ENCODE peak calls at places on chromosomes 6 and 20, in six cellular contexts. One of them, this sample, is unnamed.

GRCh38 chr6:14766595-14766994 is 479.3 kb upstream of the JARID2 start:
- DNase-seq in cardiac fibroblast: no peak
- DNase-seq in right atrium auricular region: no peak
- DNase-seq in CD4-positive, alpha-beta T cell: no peak
- DNase-seq in neural crest cell: no peak
- DNase-seq in left ventricle myocardium inferior: no peak
- DNase-seq in this sample: no peak

GRCh38 chr6:99613705-99614429 is 7.2 kb downstream of the PRDM13 start:
- DNase-seq in neural crest cell: no peak
- DNase-seq in cardiac fibroblast: no peak
- DNase-seq in right atrium auricular region: no peak
- DNase-seq in CD4-positive, alpha-beta T cell: no peak
- DNase-seq in left ventricle myocardium inferior: no peak
- DNase-seq in this sample: peak

GRCh38 chr6:14452567-14453527 is 335.3 kb downstream of the CD83 start:
- DNase-seq in neural crest cell: no peak
- DNase-seq in right atrium auricular region: no peak
- DNase-seq in left ventricle myocardium inferior: no peak
- DNase-seq in CD4-positive, alpha-beta T cell: peak
- DNase-seq in cardiac fibroblast: no peak
- DNase-seq in this sample: no peak

GRCh38 chr6:26125015-26125690 is 37.9 kb downstream of the HFE start:
- DNase-seq in neural crest cell: no peak
- DNase-seq in right atrium auricular region: no peak
- DNase-seq in left ventricle myocardium inferior: no peak
- DNase-seq in CD4-positive, alpha-beta T cell: no peak
- DNase-seq in cardiac fibroblast: peak
- DNase-seq in this sample: no peak

GRCh38 chr6:12909828-12910227 is 193.3 kb downstream of the PHACTR1 start:
- DNase-seq in left ventricle myocardium inferior: no peak
- DNase-seq in CD4-positive, alpha-beta T cell: no peak
- DNase-seq in neural crest cell: no peak
- DNase-seq in right atrium auricular region: no peak
- DNase-seq in cardiac fibroblast: no peak
- DNase-seq in this sample: no peak

GRCh38 chr6:136526196-136526930 is 23.9 kb downstream of the MAP7 start:
- DNase-seq in cardiac fibroblast: peak
- DNase-seq in left ventricle myocardium inferior: peak
- DNase-seq in right atrium auricular region: peak
- DNase-seq in neural crest cell: peak
- DNase-seq in CD4-positive, alpha-beta T cell: peak
- DNase-seq in this sample: no peak

GRCh38 chr6:16374796-16375195 is 136.4 kb downstream of the GMPR start:
- DNase-seq in CD4-positive, alpha-beta T cell: no peak
- DNase-seq in cardiac fibroblast: no peak
- DNase-seq in left ventricle myocardium inferior: no peak
- DNase-seq in right atrium auricular region: no peak
- DNase-seq in neural crest cell: no peak
- DNase-seq in this sample: peak

GRCh38 chr6:111981441-111981840 is 72.5 kb upstream of the CCN6 start:
- DNase-seq in cardiac fibroblast: no peak
- DNase-seq in right atrium auricular region: no peak
- DNase-seq in left ventricle myocardium inferior: no peak
- DNase-seq in neural crest cell: no peak
- DNase-seq in CD4-positive, alpha-beta T cell: no peak
- DNase-seq in this sample: no peak

GRCh38 chr6:28794175-28795002 is 129.4 kb downstream of the TRIM27 start:
- DNase-seq in CD4-positive, alpha-beta T cell: no peak
- DNase-seq in cardiac fibroblast: peak
- DNase-seq in left ventricle myocardium inferior: no peak
- DNase-seq in neural crest cell: no peak
- DNase-seq in right atrium auricular region: no peak
- DNase-seq in this sample: no peak

GRCh38 chr6:133594551-133594950 is 294.4 kb upstream of the TCF21 start:
- DNase-seq in left ventricle myocardium inferior: no peak
- DNase-seq in CD4-positive, alpha-beta T cell: no peak
- DNase-seq in right atrium auricular region: no peak
- DNase-seq in neural crest cell: no peak
- DNase-seq in cardiac fibroblast: peak
- DNase-seq in this sample: no peak

GRCh38 chr6:90003941-90004340 is 109.7 kb downstream of the GJA10 start:
- DNase-seq in left ventricle myocardium inferior: no peak
- DNase-seq in right atrium auricular region: no peak
- DNase-seq in neural crest cell: no peak
- DNase-seq in CD4-positive, alpha-beta T cell: no peak
- DNase-seq in cardiac fibroblast: no peak
- DNase-seq in this sample: no peak

GRCh38 chr6:33421344-33421643 is 1.4 kb downstream of the SYNGAP1 start:
- DNase-seq in cardiac fibroblast: no peak
- DNase-seq in left ventricle myocardium inferior: no peak
- DNase-seq in neural crest cell: no peak
- DNase-seq in CD4-positive, alpha-beta T cell: no peak
- DNase-seq in right atrium auricular region: no peak
- DNase-seq in this sample: no peak

GRCh38 chr6:29531668-29532067 is 27.9 kb downstream of the UBD start:
- DNase-seq in cardiac fibroblast: no peak
- DNase-seq in CD4-positive, alpha-beta T cell: no peak
- DNase-seq in left ventricle myocardium inferior: no peak
- DNase-seq in neural crest cell: no peak
- DNase-seq in right atrium auricular region: no peak
- DNase-seq in this sample: no peak

GRCh38 chr6:134990262-134990661 is 40.4 kb upstream of the ALDH8A1 start:
- DNase-seq in CD4-positive, alpha-beta T cell: no peak
- DNase-seq in cardiac fibroblast: no peak
- DNase-seq in left ventricle myocardium inferior: no peak
- DNase-seq in neural crest cell: no peak
- DNase-seq in right atrium auricular region: no peak
- DNase-seq in this sample: no peak

GRCh38 chr6:2940010-2940850 is 31.1 kb downstream of the SERPINB6 start:
- DNase-seq in neural crest cell: no peak
- DNase-seq in cardiac fibroblast: no peak
- DNase-seq in right atrium auricular region: peak
- DNase-seq in left ventricle myocardium inferior: no peak
- DNase-seq in CD4-positive, alpha-beta T cell: peak
- DNase-seq in this sample: peak

GRCh38 chr6:82179415-82179814 is 68.1 kb downstream of the IBTK start:
- DNase-seq in cardiac fibroblast: no peak
- DNase-seq in neural crest cell: no peak
- DNase-seq in left ventricle myocardium inferior: no peak
- DNase-seq in CD4-positive, alpha-beta T cell: no peak
- DNase-seq in right atrium auricular region: no peak
- DNase-seq in this sample: no peak

GRCh38 chr6:31128093-31128676 is 7.9 kb upstream of the CDSN start:
- DNase-seq in cardiac fibroblast: peak
- DNase-seq in left ventricle myocardium inferior: peak
- DNase-seq in CD4-positive, alpha-beta T cell: peak
- DNase-seq in neural crest cell: peak
- DNase-seq in right atrium auricular region: peak
- DNase-seq in this sample: peak

GRCh38 chr20:37956099-37956498 is 53.2 kb downstream of the VSTM2L start:
- DNase-seq in cardiac fibroblast: no peak
- DNase-seq in right atrium auricular region: no peak
- DNase-seq in CD4-positive, alpha-beta T cell: no peak
- DNase-seq in left ventricle myocardium inferior: no peak
- DNase-seq in neural crest cell: no peak
- DNase-seq in this sample: no peak

GRCh38 chr6:12048609-12049008 is 36.5 kb downstream of the HIVEP1 start:
- DNase-seq in cardiac fibroblast: no peak
- DNase-seq in left ventricle myocardium inferior: no peak
- DNase-seq in neural crest cell: no peak
- DNase-seq in right atrium auricular region: no peak
- DNase-seq in CD4-positive, alpha-beta T cell: no peak
- DNase-seq in this sample: no peak

GRCh38 chr6:114987281-114987680 is 644.5 kb upstream of the HS3ST5 start:
- DNase-seq in cardiac fibroblast: no peak
- DNase-seq in CD4-positive, alpha-beta T cell: no peak
- DNase-seq in left ventricle myocardium inferior: no peak
- DNase-seq in neural crest cell: no peak
- DNase-seq in right atrium auricular region: no peak
- DNase-seq in this sample: no peak

GRCh38 chr6:138593100-138593877 is 94.0 kb upstream of the NHSL1 start:
- DNase-seq in left ventricle myocardium inferior: no peak
- DNase-seq in right atrium auricular region: peak
- DNase-seq in cardiac fibroblast: peak
- DNase-seq in neural crest cell: no peak
- DNase-seq in CD4-positive, alpha-beta T cell: no peak
- DNase-seq in this sample: peak

GRCh38 chr20:60966766-60967165 is 285.3 kb upstream of the CDH4 start:
- DNase-seq in neural crest cell: no peak
- DNase-seq in CD4-positive, alpha-beta T cell: no peak
- DNase-seq in cardiac fibroblast: no peak
- DNase-seq in right atrium auricular region: no peak
- DNase-seq in left ventricle myocardium inferior: no peak
- DNase-seq in this sample: no peak

GRCh38 chr6:138546733-138547185 is 47.5 kb upstream of the NHSL1 start:
- DNase-seq in left ventricle myocardium inferior: no peak
- DNase-seq in neural crest cell: no peak
- DNase-seq in cardiac fibroblast: peak
- DNase-seq in right atrium auricular region: no peak
- DNase-seq in CD4-positive, alpha-beta T cell: no peak
- DNase-seq in this sample: no peak

GRCh38 chr6:150091466-150091865 is 22.5 kb upstream of the ULBP3 start:
- DNase-seq in neural crest cell: no peak
- DNase-seq in cardiac fibroblast: no peak
- DNase-seq in right atrium auricular region: no peak
- DNase-seq in CD4-positive, alpha-beta T cell: no peak
- DNase-seq in left ventricle myocardium inferior: no peak
- DNase-seq in this sample: no peak

GRCh38 chr6:131053546-131054240 is 9.4 kb downstream of the EPB41L2 start:
- DNase-seq in left ventricle myocardium inferior: no peak
- DNase-seq in CD4-positive, alpha-beta T cell: no peak
- DNase-seq in right atrium auricular region: no peak
- DNase-seq in cardiac fibroblast: peak
- DNase-seq in neural crest cell: no peak
- DNase-seq in this sample: no peak

GRCh38 chr20:16608265-16608636 is 35.0 kb upstream of the KIF16B start:
- DNase-seq in cardiac fibroblast: peak
- DNase-seq in neural crest cell: no peak
- DNase-seq in left ventricle myocardium inferior: no peak
- DNase-seq in right atrium auricular region: no peak
- DNase-seq in CD4-positive, alpha-beta T cell: no peak
- DNase-seq in this sample: no peak

GRCh38 chr6:99114769-99115406 is 167.1 kb upstream of the FBXL4 start:
- DNase-seq in CD4-positive, alpha-beta T cell: no peak
- DNase-seq in left ventricle myocardium inferior: no peak
- DNase-seq in right atrium auricular region: no peak
- DNase-seq in neural crest cell: no peak
- DNase-seq in cardiac fibroblast: no peak
- DNase-seq in this sample: no peak

GRCh38 chr6:53294095-53294494 is 54.7 kb downstream of the ELOVL5 start:
- DNase-seq in right atrium auricular region: no peak
- DNase-seq in cardiac fibroblast: peak
- DNase-seq in neural crest cell: peak
- DNase-seq in left ventricle myocardium inferior: no peak
- DNase-seq in CD4-positive, alpha-beta T cell: no peak
- DNase-seq in this sample: no peak

GRCh38 chr6:53293691-53294090 is 55.1 kb downstream of the ELOVL5 start:
- DNase-seq in right atrium auricular region: no peak
- DNase-seq in CD4-positive, alpha-beta T cell: no peak
- DNase-seq in neural crest cell: no peak
- DNase-seq in cardiac fibroblast: no peak
- DNase-seq in left ventricle myocardium inferior: no peak
- DNase-seq in this sample: no peak

GRCh38 chr6:53287336-53288225 is 61.2 kb downstream of the ELOVL5 start:
- DNase-seq in right atrium auricular region: no peak
- DNase-seq in neural crest cell: no peak
- DNase-seq in cardiac fibroblast: peak
- DNase-seq in CD4-positive, alpha-beta T cell: no peak
- DNase-seq in left ventricle myocardium inferior: no peak
- DNase-seq in this sample: no peak

GRCh38 chr6:53294611-53295010 is 54.1 kb downstream of the ELOVL5 start:
- DNase-seq in cardiac fibroblast: no peak
- DNase-seq in neural crest cell: no peak
- DNase-seq in CD4-positive, alpha-beta T cell: no peak
- DNase-seq in right atrium auricular region: no peak
- DNase-seq in left ventricle myocardium inferior: no peak
- DNase-seq in this sample: no peak

GRCh38 chr6:53290547-53291510 is 57.9 kb downstream of the ELOVL5 start:
- DNase-seq in neural crest cell: no peak
- DNase-seq in cardiac fibroblast: no peak
- DNase-seq in right atrium auricular region: no peak
- DNase-seq in left ventricle myocardium inferior: no peak
- DNase-seq in CD4-positive, alpha-beta T cell: peak
- DNase-seq in this sample: no peak
- TF ChIP-seq CTCF in neural crest cell: no peak
- TF ChIP-seq CTCF in cardiac fibroblast: peak
- TF ChIP-seq CTCF in right atrium auricular region: no peak
- TF ChIP-seq CTCF in left ventricle myocardium inferior: no peak
- TF ChIP-seq CTCF in CD4-positive, alpha-beta T cell: peak
- TF ChIP-seq CTCF in this sample: no peak

GRCh38 chr20:45304464-45304999 is 2.1 kb upstream of the RBPJL start:
- DNase-seq in cardiac fibroblast: no peak
- DNase-seq in left ventricle myocardium inferior: no peak
- DNase-seq in CD4-positive, alpha-beta T cell: no peak
- DNase-seq in right atrium auricular region: no peak
- DNase-seq in neural crest cell: no peak
- DNase-seq in this sample: no peak
- TF ChIP-seq CTCF in cardiac fibroblast: no peak
- TF ChIP-seq CTCF in left ventricle myocardium inferior: no peak
- TF ChIP-seq CTCF in CD4-positive, alpha-beta T cell: no peak
- TF ChIP-seq CTCF in right atrium auricular region: no peak
- TF ChIP-seq CTCF in neural crest cell: no peak
- TF ChIP-seq CTCF in this sample: no peak

GRCh38 chr20:10636326-10636818 is 37.4 kb downstream of the JAG1 start:
- DNase-seq in CD4-positive, alpha-beta T cell: no peak
- DNase-seq in left ventricle myocardium inferior: no peak
- DNase-seq in neural crest cell: no peak
- DNase-seq in right atrium auricular region: no peak
- DNase-seq in cardiac fibroblast: peak
- DNase-seq in this sample: no peak
- TF ChIP-seq CTCF in CD4-positive, alpha-beta T cell: no peak
- TF ChIP-seq CTCF in left ventricle myocardium inferior: no peak
- TF ChIP-seq CTCF in neural crest cell: no peak
- TF ChIP-seq CTCF in right atrium auricular region: no peak
- TF ChIP-seq CTCF in cardiac fibroblast: no peak
- TF ChIP-seq CTCF in this sample: no peak

GRCh38 chr6:167500961-167501360 is 176.1 kb downstream of the TTLL2 start:
- DNase-seq in right atrium auricular region: no peak
- DNase-seq in CD4-positive, alpha-beta T cell: no peak
- DNase-seq in left ventricle myocardium inferior: no peak
- DNase-seq in neural crest cell: no peak
- DNase-seq in cardiac fibroblast: no peak
- DNase-seq in this sample: no peak

GRCh38 chr6:167501831-167502385 is 177.0 kb downstream of the TTLL2 start:
- DNase-seq in CD4-positive, alpha-beta T cell: no peak
- DNase-seq in neural crest cell: no peak
- DNase-seq in right atrium auricular region: no peak
- DNase-seq in cardiac fibroblast: no peak
- DNase-seq in left ventricle myocardium inferior: no peak
- DNase-seq in this sample: no peak

GRCh38 chr6:167497387-167498056 is 172.6 kb downstream of the TTLL2 start:
- DNase-seq in neural crest cell: no peak
- DNase-seq in right atrium auricular region: no peak
- DNase-seq in left ventricle myocardium inferior: no peak
- DNase-seq in CD4-positive, alpha-beta T cell: no peak
- DNase-seq in cardiac fibroblast: peak
- DNase-seq in this sample: no peak

GRCh38 chr6:167496707-167497106 is 171.8 kb downstream of the TTLL2 start:
- DNase-seq in cardiac fibroblast: no peak
- DNase-seq in neural crest cell: no peak
- DNase-seq in left ventricle myocardium inferior: no peak
- DNase-seq in right atrium auricular region: no peak
- DNase-seq in CD4-positive, alpha-beta T cell: no peak
- DNase-seq in this sample: no peak

GRCh38 chr6:167499161-167499660 is 174.3 kb downstream of the TTLL2 start:
- DNase-seq in left ventricle myocardium inferior: no peak
- DNase-seq in CD4-positive, alpha-beta T cell: no peak
- DNase-seq in neural crest cell: no peak
- DNase-seq in cardiac fibroblast: no peak
- DNase-seq in right atrium auricular region: no peak
- DNase-seq in this sample: no peak
- TF ChIP-seq CTCF in left ventricle myocardium inferior: no peak
- TF ChIP-seq CTCF in CD4-positive, alpha-beta T cell: no peak
- TF ChIP-seq CTCF in neural crest cell: no peak
- TF ChIP-seq CTCF in cardiac fibroblast: no peak
- TF ChIP-seq CTCF in right atrium auricular region: no peak
- TF ChIP-seq CTCF in this sample: no peak